ENCODE peak calls at places on chromosomes 12 and 14, in ten cellular contexts. One of them, this sample, is unnamed.

GRCh38 chr12:20815573-20815972 is 5.1 kb downstream of the SLCO1B3 start:
- DNase-seq in nephron progenitor cell: no peak
- DNase-seq in cardiac muscle cell: no peak
- DNase-seq in T-helper 17 cell: no peak
- DNase-seq in dermis blood vessel endothelial cell: no peak
- DNase-seq in anterior cingulate cortex: no peak
- DNase-seq in ovary: no peak
- DNase-seq in prostate gland: no peak
- DNase-seq in lower lobe of right lung: no peak
- DNase-seq in GOT3: no peak
- DNase-seq in this sample: no peak

GRCh38 chr14:76576047-76576741 is 185.1 kb upstream of the VASH1 start:
- DNase-seq in nephron progenitor cell: no peak
- DNase-seq in cardiac muscle cell: no peak
- DNase-seq in T-helper 17 cell: no peak
- DNase-seq in dermis blood vessel endothelial cell: peak
- DNase-seq in anterior cingulate cortex: no peak
- DNase-seq in ovary: no peak
- DNase-seq in prostate gland: no peak
- DNase-seq in lower lobe of right lung: no peak
- DNase-seq in GOT3: no peak
- DNase-seq in this sample: no peak

GRCh38 chr12:12282761-12283160 is 15.9 kb upstream of the LRP6 start:
- DNase-seq in nephron progenitor cell: no peak
- DNase-seq in cardiac muscle cell: no peak
- DNase-seq in T-helper 17 cell: no peak
- DNase-seq in dermis blood vessel endothelial cell: peak
- DNase-seq in anterior cingulate cortex: no peak
- DNase-seq in ovary: no peak
- DNase-seq in prostate gland: no peak
- DNase-seq in lower lobe of right lung: no peak
- DNase-seq in GOT3: no peak
- DNase-seq in this sample: no peak

GRCh38 chr12:30286345-30286926 is 409.2 kb downstream of the IPO8 start:
- DNase-seq in nephron progenitor cell: no peak
- DNase-seq in cardiac muscle cell: peak
- DNase-seq in T-helper 17 cell: no peak
- DNase-seq in dermis blood vessel endothelial cell: peak
- DNase-seq in anterior cingulate cortex: no peak
- DNase-seq in ovary: no peak
- DNase-seq in prostate gland: no peak
- DNase-seq in lower lobe of right lung: no peak
- DNase-seq in GOT3: no peak
- DNase-seq in this sample: no peak

GRCh38 chr12:75196865-75197264 is 12.8 kb downstream of the KCNC2 start:
- DNase-seq in nephron progenitor cell: no peak
- DNase-seq in cardiac muscle cell: no peak
- DNase-seq in T-helper 17 cell: no peak
- DNase-seq in dermis blood vessel endothelial cell: no peak
- DNase-seq in anterior cingulate cortex: no peak
- DNase-seq in ovary: no peak
- DNase-seq in prostate gland: no peak
- DNase-seq in lower lobe of right lung: no peak
- DNase-seq in GOT3: no peak
- DNase-seq in this sample: no peak

GRCh38 chr12:49925433-49926194 is 21.9 kb upstream of the FAIM2 start:
- DNase-seq in nephron progenitor cell: no peak
- DNase-seq in cardiac muscle cell: no peak
- DNase-seq in T-helper 17 cell: no peak
- DNase-seq in dermis blood vessel endothelial cell: no peak
- DNase-seq in anterior cingulate cortex: no peak
- DNase-seq in ovary: no peak
- DNase-seq in prostate gland: no peak
- DNase-seq in lower lobe of right lung: no peak
- DNase-seq in GOT3: no peak
- DNase-seq in this sample: no peak

GRCh38 chr12:48084066-48084465 is 21.8 kb downstream of the SENP1 start:
- DNase-seq in nephron progenitor cell: no peak
- DNase-seq in cardiac muscle cell: no peak
- DNase-seq in T-helper 17 cell: no peak
- DNase-seq in dermis blood vessel endothelial cell: peak
- DNase-seq in anterior cingulate cortex: no peak
- DNase-seq in ovary: no peak
- DNase-seq in prostate gland: no peak
- DNase-seq in lower lobe of right lung: no peak
- DNase-seq in GOT3: no peak
- DNase-seq in this sample: no peak

GRCh38 chr12:18794000-18794399 is 56.1 kb downstream of the CAPZA3 start:
- DNase-seq in nephron progenitor cell: no peak
- DNase-seq in cardiac muscle cell: no peak
- DNase-seq in T-helper 17 cell: no peak
- DNase-seq in dermis blood vessel endothelial cell: no peak
- DNase-seq in anterior cingulate cortex: no peak
- DNase-seq in ovary: no peak
- DNase-seq in prostate gland: no peak
- DNase-seq in lower lobe of right lung: no peak
- DNase-seq in GOT3: no peak
- DNase-seq in this sample: no peak

GRCh38 chr12:124545508-124546418 is 21.6 kb downstream of the NCOR2 start:
- DNase-seq in nephron progenitor cell: no peak
- DNase-seq in cardiac muscle cell: no peak
- DNase-seq in T-helper 17 cell: no peak
- DNase-seq in dermis blood vessel endothelial cell: peak
- DNase-seq in anterior cingulate cortex: no peak
- DNase-seq in ovary: peak
- DNase-seq in prostate gland: no peak
- DNase-seq in lower lobe of right lung: peak
- DNase-seq in GOT3: no peak
- DNase-seq in this sample: no peak

GRCh38 chr14:81727243-81727642 is 193.6 kb upstream of the SEL1L start:
- DNase-seq in nephron progenitor cell: no peak
- DNase-seq in cardiac muscle cell: no peak
- DNase-seq in T-helper 17 cell: no peak
- DNase-seq in dermis blood vessel endothelial cell: no peak
- DNase-seq in anterior cingulate cortex: no peak
- DNase-seq in ovary: no peak
- DNase-seq in prostate gland: no peak
- DNase-seq in lower lobe of right lung: no peak
- DNase-seq in GOT3: no peak
- DNase-seq in this sample: peak

GRCh38 chr12:25236190-25236589 is 14.5 kb downstream of the KRAS start:
- DNase-seq in nephron progenitor cell: no peak
- DNase-seq in cardiac muscle cell: no peak
- DNase-seq in T-helper 17 cell: no peak
- DNase-seq in dermis blood vessel endothelial cell: no peak
- DNase-seq in anterior cingulate cortex: no peak
- DNase-seq in ovary: no peak
- DNase-seq in prostate gland: no peak
- DNase-seq in lower lobe of right lung: no peak
- DNase-seq in GOT3: no peak
- DNase-seq in this sample: no peak

GRCh38 chr12:30867415-30867814 is 59.1 kb upstream of the TSPAN11 start:
- DNase-seq in nephron progenitor cell: no peak
- DNase-seq in cardiac muscle cell: no peak
- DNase-seq in T-helper 17 cell: no peak
- DNase-seq in dermis blood vessel endothelial cell: no peak
- DNase-seq in anterior cingulate cortex: no peak
- DNase-seq in ovary: no peak
- DNase-seq in prostate gland: no peak
- DNase-seq in lower lobe of right lung: no peak
- DNase-seq in GOT3: no peak
- DNase-seq in this sample: no peak